ENCODE peak calls at places on chromosomes 13 and 19, in seven cellular contexts. One of them, this sample, is unnamed.

GRCh38 chr13:97319088-97319487 is 97.0 kb downstream of the MBNL2 start:
- DNase-seq in NT2/D1: no peak
- DNase-seq in PC-9: no peak
- DNase-seq in heart left ventricle: no peak
- DNase-seq in mesendoderm: no peak
- DNase-seq in tibial nerve: no peak
- DNase-seq in stomach: no peak
- DNase-seq in this sample: no peak

GRCh38 chr19:18157465-18158063 is 4.6 kb downstream of the PIK3R2 start:
- DNase-seq in mesendoderm: no peak
- DNase-seq in stomach: no peak
- DNase-seq in heart left ventricle: no peak
- DNase-seq in NT2/D1: no peak
- DNase-seq in tibial nerve: no peak
- DNase-seq in PC-9: no peak
- DNase-seq in this sample: no peak

GRCh38 chr13:25752957-25753540 is 298.8 kb downstream of the SHISA2 start:
- DNase-seq in stomach: peak; percentile 67
- DNase-seq in mesendoderm: no peak
- DNase-seq in PC-9: no peak
- DNase-seq in heart left ventricle: no peak
- DNase-seq in NT2/D1: no peak
- DNase-seq in tibial nerve: peak; percentile 43
- DNase-seq in this sample: peak; percentile 79

GRCh38 chr13:85538957-85539356 is 260.3 kb downstream of the SLITRK6 start:
- DNase-seq in heart left ventricle: no peak
- DNase-seq in tibial nerve: no peak
- DNase-seq in NT2/D1: no peak
- DNase-seq in stomach: no peak
- DNase-seq in mesendoderm: no peak
- DNase-seq in PC-9: no peak
- DNase-seq in this sample: no peak

GRCh38 chr19:52492991-52493470 is 34.4 kb upstream of the ZNF808 start:
- DNase-seq in stomach: no peak
- DNase-seq in heart left ventricle: no peak
- DNase-seq in NT2/D1: peak; percentile 50
- DNase-seq in mesendoderm: peak; percentile 91
- DNase-seq in PC-9: no peak
- DNase-seq in tibial nerve: no peak
- DNase-seq in this sample: no peak

GRCh38 chr13:65868106-65868505 is 1362.0 kb downstream of the PCDH9 start:
- DNase-seq in PC-9: no peak
- DNase-seq in mesendoderm: no peak
- DNase-seq in stomach: no peak
- DNase-seq in heart left ventricle: no peak
- DNase-seq in tibial nerve: no peak
- DNase-seq in NT2/D1: no peak
- DNase-seq in this sample: no peak

GRCh38 chr13:60329221-60329983 is 67.6 kb upstream of the TDRD3 start:
- DNase-seq in NT2/D1: peak; percentile 36
- DNase-seq in mesendoderm: peak; percentile 84
- DNase-seq in PC-9: peak; percentile 13
- DNase-seq in heart left ventricle: no peak
- DNase-seq in tibial nerve: no peak
- DNase-seq in stomach: peak; percentile 34
- DNase-seq in this sample: no peak

GRCh38 chr19:2428027-2428690 is 773 bp upstream of the TIMM13 start:
- DNase-seq in heart left ventricle: no peak
- DNase-seq in stomach: peak; percentile 41
- DNase-seq in NT2/D1: no peak
- DNase-seq in PC-9: no peak
- DNase-seq in mesendoderm: peak; percentile 71
- DNase-seq in tibial nerve: no peak
- DNase-seq in this sample: no peak

GRCh38 chr13:103788061-103788652 is 721.9 kb upstream of the SLC10A2 start:
- DNase-seq in heart left ventricle: no peak
- DNase-seq in mesendoderm: peak; percentile 61
- DNase-seq in PC-9: peak; percentile 8
- DNase-seq in stomach: no peak
- DNase-seq in tibial nerve: no peak
- DNase-seq in NT2/D1: no peak
- DNase-seq in this sample: no peak

GRCh38 chr13:37788346-37788745 is 81.2 kb downstream of the TRPC4 start:
- DNase-seq in heart left ventricle: no peak
- DNase-seq in NT2/D1: no peak
- DNase-seq in PC-9: no peak
- DNase-seq in tibial nerve: no peak
- DNase-seq in stomach: no peak
- DNase-seq in mesendoderm: peak; percentile 34
- DNase-seq in this sample: no peak

GRCh38 chr19:10685210-10685609 is 16.0 kb upstream of the QTRT1 start:
- DNase-seq in stomach: no peak
- DNase-seq in mesendoderm: no peak
- DNase-seq in PC-9: no peak
- DNase-seq in NT2/D1: no peak
- DNase-seq in heart left ventricle: no peak
- DNase-seq in tibial nerve: no peak
- DNase-seq in this sample: no peak

GRCh38 chr13:49733181-49733951 is 42.1 kb upstream of the EBPL start:
- DNase-seq in PC-9: no peak
- DNase-seq in heart left ventricle: no peak
- DNase-seq in tibial nerve: no peak
- DNase-seq in stomach: no peak
- DNase-seq in NT2/D1: no peak
- DNase-seq in mesendoderm: peak; percentile 8
- DNase-seq in this sample: no peak

GRCh38 chr19:55434356-55434755 is 8.7 kb downstream of the SHISA7 start:
- DNase-seq in heart left ventricle: no peak
- DNase-seq in mesendoderm: no peak
- DNase-seq in NT2/D1: no peak
- DNase-seq in PC-9: no peak
- DNase-seq in stomach: no peak
- DNase-seq in tibial nerve: no peak
- DNase-seq in this sample: no peak

GRCh38 chr13:45205124-45205523 is 4.3 kb upstream of the KCTD4 start:
- DNase-seq in mesendoderm: no peak
- DNase-seq in stomach: no peak
- DNase-seq in heart left ventricle: no peak
- DNase-seq in tibial nerve: no peak
- DNase-seq in NT2/D1: no peak
- DNase-seq in PC-9: no peak
- DNase-seq in this sample: no peak

GRCh38 chr13:40776681-40777165 is 5.7 kb upstream of the MRPS31 start:
- DNase-seq in mesendoderm: no peak
- DNase-seq in tibial nerve: no peak
- DNase-seq in NT2/D1: no peak
- DNase-seq in heart left ventricle: no peak
- DNase-seq in PC-9: no peak
- DNase-seq in stomach: no peak
- DNase-seq in this sample: no peak

GRCh38 chr19:17686592-17687042 is 1.5 kb downstream of the UNC13A start:
- DNase-seq in mesendoderm: peak; percentile 89
- DNase-seq in tibial nerve: no peak
- DNase-seq in PC-9: no peak
- DNase-seq in heart left ventricle: no peak
- DNase-seq in stomach: no peak
- DNase-seq in NT2/D1: no peak
- DNase-seq in this sample: peak; percentile 83

GRCh38 chr19:33473644-33474305 is 47.8 kb downstream of the PEPD start:
- DNase-seq in mesendoderm: no peak
- DNase-seq in PC-9: no peak
- DNase-seq in NT2/D1: no peak
- DNase-seq in tibial nerve: no peak
- DNase-seq in stomach: no peak
- DNase-seq in heart left ventricle: no peak
- DNase-seq in this sample: no peak

GRCh38 chr13:30818323-30818960 is 83.1 kb downstream of the ALOX5AP start:
- DNase-seq in heart left ventricle: no peak
- DNase-seq in tibial nerve: no peak
- DNase-seq in PC-9: no peak
- DNase-seq in stomach: no peak
- DNase-seq in mesendoderm: no peak
- DNase-seq in NT2/D1: no peak
- DNase-seq in this sample: no peak

GRCh38 chr19:18118420-18119242 is 21.1 kb downstream of the MAST3 start:
- DNase-seq in NT2/D1: no peak
- DNase-seq in PC-9: no peak
- DNase-seq in tibial nerve: peak; percentile 24
- DNase-seq in mesendoderm: no peak
- DNase-seq in stomach: no peak
- DNase-seq in heart left ventricle: no peak
- DNase-seq in this sample: no peak

GRCh38 chr13:74346960-74347359 is 212.8 kb upstream of the KLF12 start:
- DNase-seq in PC-9: no peak
- DNase-seq in NT2/D1: no peak
- DNase-seq in stomach: no peak
- DNase-seq in tibial nerve: no peak
- DNase-seq in mesendoderm: peak; percentile 56
- DNase-seq in heart left ventricle: no peak
- DNase-seq in this sample: no peak

GRCh38 chr13:92951273-92951820 is 275.3 kb upstream of the GPC6 start:
- DNase-seq in tibial nerve: no peak
- DNase-seq in heart left ventricle: no peak
- DNase-seq in mesendoderm: no peak
- DNase-seq in PC-9: no peak
- DNase-seq in NT2/D1: no peak
- DNase-seq in stomach: no peak
- DNase-seq in this sample: no peak

GRCh38 chr19:33450689-33451088 is 70.9 kb downstream of the PEPD start:
- DNase-seq in stomach: no peak
- DNase-seq in mesendoderm: no peak
- DNase-seq in PC-9: no peak
- DNase-seq in tibial nerve: no peak
- DNase-seq in NT2/D1: no peak
- DNase-seq in heart left ventricle: peak; percentile 49
- DNase-seq in this sample: peak; percentile 39

GRCh38 chr13:72745260-72745659 is 17.5 kb downstream of the BORA start:
- DNase-seq in PC-9: no peak
- DNase-seq in heart left ventricle: no peak
- DNase-seq in mesendoderm: no peak
- DNase-seq in stomach: no peak
- DNase-seq in tibial nerve: no peak
- DNase-seq in NT2/D1: no peak
- DNase-seq in this sample: no peak
- H3K36me3 ChIP-seq in PC-9: peaks cover 45% of the 10 kb centered on the region
- H3K36me3 ChIP-seq in heart left ventricle: peaks cover 51% of the 10 kb centered on the region
- H3K36me3 ChIP-seq in mesendoderm: peaks cover 4% of the 10 kb centered on the region
- H3K36me3 ChIP-seq in stomach: peaks cover 46% of the 10 kb centered on the region
- H3K36me3 ChIP-seq in tibial nerve: no peaks in the 10 kb centered on the region
- H3K36me3 ChIP-seq in NT2/D1: peaks cover 50% of the 10 kb centered on the region
- H3K36me3 ChIP-seq in this sample: peaks cover 2% of the 10 kb centered on the region

DNA sequence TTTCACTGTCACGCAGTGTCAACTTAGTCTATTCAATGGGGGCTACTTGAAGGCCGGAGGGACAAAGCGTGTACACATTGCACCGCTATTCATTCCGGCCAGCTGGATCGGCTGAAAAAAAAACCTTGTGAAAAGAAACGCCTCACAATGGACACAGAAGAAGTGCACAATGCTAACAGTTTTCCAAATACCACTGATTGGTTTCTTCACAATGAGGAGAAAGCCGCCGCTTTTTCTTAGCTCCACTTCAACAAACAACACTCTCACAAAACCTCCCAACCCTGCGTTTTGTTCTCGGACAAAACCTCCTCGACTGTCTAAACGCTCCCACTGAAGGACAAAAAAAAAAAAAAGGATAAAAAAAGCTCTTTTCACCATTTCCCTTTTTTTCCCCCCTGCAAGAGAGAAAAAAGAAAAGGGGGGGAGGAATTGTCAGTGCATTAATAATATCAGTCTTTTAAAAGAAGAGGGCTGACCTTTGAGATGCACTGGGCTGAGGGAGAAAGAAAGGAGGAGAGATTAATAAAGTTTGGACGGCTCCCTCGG is 5.4 kb downstream of the SOX21 start:
- DNase-seq in NT2/D1: no peak
- DNase-seq in stomach: no peak
- DNase-seq in PC-9: no peak
- DNase-seq in tibial nerve: no peak
- DNase-seq in heart left ventricle: no peak
- DNase-seq in mesendoderm: no peak
- DNase-seq in this sample: no peak
- H3K4me3 ChIP-seq in NT2/D1: peak overlapping the region; percentile 42
- H3K4me3 ChIP-seq in stomach: no peak overlapping the region
- H3K4me3 ChIP-seq in PC-9: no peak overlapping the region
- H3K4me3 ChIP-seq in tibial nerve: no peak overlapping the region
- H3K4me3 ChIP-seq in heart left ventricle: no peak overlapping the region
- H3K4me3 ChIP-seq in mesendoderm: no peak overlapping the region
- H3K4me3 ChIP-seq in this sample: no peak overlapping the region

DNA sequence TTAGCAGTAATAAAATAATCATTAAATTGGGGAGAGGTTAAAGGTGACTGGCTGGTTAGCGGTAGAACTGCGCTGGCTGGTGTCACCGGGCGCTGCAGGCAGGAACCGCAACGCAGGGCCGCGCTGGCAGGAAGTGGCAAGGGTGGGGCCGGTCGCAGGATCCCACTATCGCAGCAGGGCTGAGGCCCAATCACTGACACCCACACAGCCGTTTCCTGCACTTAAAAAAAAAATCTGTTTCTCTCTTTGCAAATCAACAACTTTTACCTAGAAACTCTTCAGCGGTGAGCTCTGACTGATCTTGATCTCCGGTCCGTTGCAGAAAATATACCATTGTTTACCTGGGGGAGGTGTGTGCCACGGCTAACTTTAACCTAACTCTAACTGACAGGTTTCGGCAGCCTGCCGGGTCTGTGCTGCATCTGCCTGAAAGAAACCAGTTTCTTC is 46.9 kb downstream of the KLF2 start:
- DNase-seq in PC-9: no peak
- DNase-seq in stomach: peak; percentile 85
- DNase-seq in heart left ventricle: peak; percentile 88
- DNase-seq in tibial nerve: no peak
- DNase-seq in NT2/D1: no peak
- DNase-seq in mesendoderm: no peak
- DNase-seq in this sample: peak; percentile 84
- H3K4me1 ChIP-seq in PC-9: no peaks in the 10 kb centered on the region
- H3K4me1 ChIP-seq in stomach: peaks cover 56% of the 10 kb centered on the region
- H3K4me1 ChIP-seq in heart left ventricle: peaks cover 48% of the 10 kb centered on the region
- H3K4me1 ChIP-seq in tibial nerve: no peaks in the 10 kb centered on the region
- H3K4me1 ChIP-seq in NT2/D1: peaks cover 11% of the 10 kb centered on the region
- H3K4me1 ChIP-seq in mesendoderm: no peaks in the 10 kb centered on the region
- H3K4me1 ChIP-seq in this sample: no peaks in the 10 kb centered on the region

GRCh38 chr19:49094505-49095482 is 9.5 kb downstream of the SNRNP70 start:
- DNase-seq in NT2/D1: no peak
- DNase-seq in heart left ventricle: no peak
- DNase-seq in tibial nerve: no peak
- DNase-seq in stomach: no peak
- DNase-seq in mesendoderm: no peak
- DNase-seq in PC-9: no peak
- DNase-seq in this sample: no peak
- H3K36me3 ChIP-seq in NT2/D1: peaks cover 89% of the 10 kb centered on the region
- H3K36me3 ChIP-seq in heart left ventricle: peaks cover 94% of the 10 kb centered on the region
- H3K36me3 ChIP-seq in tibial nerve: peaks cover 8% of the 10 kb centered on the region
- H3K36me3 ChIP-seq in stomach: peaks cover 100% of the 10 kb centered on the region
- H3K36me3 ChIP-seq in mesendoderm: peaks cover 36% of the 10 kb centered on the region
- H3K36me3 ChIP-seq in PC-9: peaks cover 69% of the 10 kb centered on the region
- H3K36me3 ChIP-seq in this sample: peaks cover 11% of the 10 kb centered on the region

GRCh38 chr19:38266981-38267597 is 2.7 kb downstream of the SPINT2 start:
- DNase-seq in heart left ventricle: no peak
- DNase-seq in stomach: no peak
- DNase-seq in tibial nerve: no peak
- DNase-seq in mesendoderm: peak; percentile 62
- DNase-seq in NT2/D1: no peak
- DNase-seq in PC-9: peak; percentile 45
- DNase-seq in this sample: no peak
- H3K4me3 ChIP-seq in heart left ventricle: no peak overlapping the region
- H3K4me3 ChIP-seq in stomach: peak overlapping the region; percentile 50
- H3K4me3 ChIP-seq in tibial nerve: no peak overlapping the region
- H3K4me3 ChIP-seq in mesendoderm: no peak overlapping the region
- H3K4me3 ChIP-seq in NT2/D1: no peak overlapping the region
- H3K4me3 ChIP-seq in PC-9: peak overlapping the region; percentile 79
- H3K4me3 ChIP-seq in this sample: no peak overlapping the region

GRCh38 chr13:62433660-62434059 is 1018.0 kb upstream of the PCDH20 start:
- DNase-seq in mesendoderm: no peak
- DNase-seq in tibial nerve: no peak
- DNase-seq in stomach: no peak
- DNase-seq in PC-9: no peak
- DNase-seq in heart left ventricle: no peak
- DNase-seq in NT2/D1: no peak
- DNase-seq in this sample: no peak
- H3K4me1 ChIP-seq in mesendoderm: no peaks in the 10 kb centered on the region
- H3K4me1 ChIP-seq in tibial nerve: no peaks in the 10 kb centered on the region
- H3K4me1 ChIP-seq in stomach: no peaks in the 10 kb centered on the region
- H3K4me1 ChIP-seq in PC-9: no peaks in the 10 kb centered on the region
- H3K4me1 ChIP-seq in heart left ventricle: no peaks in the 10 kb centered on the region
- H3K4me1 ChIP-seq in NT2/D1: no peaks in the 10 kb centered on the region
- H3K4me1 ChIP-seq in this sample: no peaks in the 10 kb centered on the region